ENCODE peak calls at places on chromosome 4, in six cellular contexts. J, X, P, R, I and V are unnamed samples.

GRCh38 chr4:3760346-3760745 is 5.8 kb upstream of the ADRA2C start:
- DNase-seq in J (no peak), X (no peak), P (no peak), R (no peak), I (no peak), V (no peak)

GRCh38 chr4:123673971-123674370 is 277.4 kb downstream of the SPRY1 start:
- DNase-seq in J (no peak), X (no peak), P (no peak), R (no peak), I (no peak), V (no peak)

GRCh38 chr4:77443941-77444340 is 161.7 kb upstream of the CXCL13 start:
- DNase-seq in J (no peak), X (no peak), P (no peak), R (no peak), I (no peak), V (no peak)

GRCh38 chr4:94974773-94975172 is 217.0 kb downstream of the BMPR1B start:
- DNase-seq in J (no peak), X (no peak), P (no peak), R (no peak), I (no peak), V (no peak)

GRCh38 chr4:176587920-176588319 is 204.8 kb downstream of the VEGFC start:
- DNase-seq in J (no peak), X (no peak), P (no peak), R (no peak), I (no peak), V (no peak)

GRCh38 chr4:30068234-30068633 is 651.9 kb upstream of the PCDH7 start:
- DNase-seq in J (no peak), X (no peak), P (no peak), R (no peak), I (peak), V (no peak)

GRCh38 chr4:30537462-30537861 is 182.7 kb upstream of the PCDH7 start:
- DNase-seq in J (peak), X (no peak), P (peak), R (no peak), I (no peak), V (no peak)

GRCh38 chr4:23882976-23883531 is 6.8 kb downstream of the PPARGC1A start:
- DNase-seq in J (no peak), X (no peak), P (no peak), R (no peak), I (no peak), V (no peak)

GRCh38 chr4:73069338-73070071 is at the start of gene COX18:
- DNase-seq in J (peak), X (peak), P (peak), R (peak), I (peak), V (peak)

GRCh38 chr4:56764775-56765174 is 56.7 kb downstream of the SPINK2 start:
- DNase-seq in J (peak), X (no peak), P (no peak), R (no peak), I (no peak), V (no peak)

GRCh38 chr4:110753461-110753860 is 130.6 kb upstream of the PITX2 start:
- DNase-seq in J (no peak), X (no peak), P (no peak), R (no peak), I (no peak), V (no peak)

GRCh38 chr4:8063974-8064563 is 94.5 kb downstream of the ABLIM2 start:
- DNase-seq in J (no peak), X (no peak), P (no peak), R (no peak), I (no peak), V (no peak)

GRCh38 chr4:37725718-37726117 is 39.5 kb upstream of the RELL1 start:
- DNase-seq in J (no peak), X (no peak), P (no peak), R (no peak), I (no peak), V (no peak)

GRCh38 chr4:128979934-128980333 is 113.4 kb downstream of the SCLT1 start:
- DNase-seq in J (peak), X (no peak), P (peak), R (no peak), I (peak), V (no peak)

GRCh38 chr4:107780665-107781064 is 44.1 kb upstream of the SGMS2 start:
- DNase-seq in J (no peak), X (no peak), P (no peak), R (no peak), I (no peak), V (no peak)

GRCh38 chr4:40840985-40841571 is 91.3 kb downstream of the NSUN7 start:
- DNase-seq in J (peak), X (peak), P (peak), R (no peak), I (peak), V (peak)

GRCh38 chr4:13548059-13548983 is 4.0 kb upstream of the NKX3-2 start:
- DNase-seq in J (no peak), X (no peak), P (no peak), R (no peak), I (no peak), V (no peak)

GRCh38 chr4:139316733-139317132 is 14.5 kb upstream of the NDUFC1 start:
- DNase-seq in J (no peak), X (no peak), P (no peak), R (no peak), I (no peak), V (no peak)

GRCh38 chr4:71375494-71375893 is 36.7 kb downstream of the SLC4A4 start:
- DNase-seq in J (no peak), X (no peak), P (no peak), R (no peak), I (no peak), V (no peak)

GRCh38 chr4:170008801-170009200 is 17.4 kb downstream of the MFAP3L start:
- DNase-seq in J (no peak), X (no peak), P (no peak), R (no peak), I (no peak), V (no peak)

GRCh38 chr4:176660561-176660960 is 132.2 kb downstream of the VEGFC start:
- DNase-seq in J (no peak), X (no peak), P (no peak), R (no peak), I (no peak), V (no peak)

GRCh38 chr4:101696276-101697010 is 94.1 kb upstream of the BANK1 start:
- DNase-seq in J (no peak), X (no peak), P (no peak), R (no peak), I (no peak), V (no peak)

GRCh38 chr4:88137112-88137511 is 21.3 kb downstream of the ABCG2 start:
- DNase-seq in J (no peak), X (no peak), P (no peak), R (no peak), I (no peak), V (no peak)

GRCh38 chr4:8315343-8316250 is 46.0 kb downstream of the HTRA3 start:
- DNase-seq in J (peak), X (peak), P (peak), R (peak), I (peak), V (peak)

GRCh38 chr4:128793859-128794667 is 15.4 kb upstream of the JADE1 start:
- DNase-seq in J (no peak), X (no peak), P (no peak), R (no peak), I (no peak), V (no peak)

GRCh38 chr4:141207971-141208370 is 12.7 kb upstream of the ZNF330 start:
- DNase-seq in J (no peak), X (no peak), P (no peak), R (no peak), I (no peak), V (no peak)

GRCh38 chr4:184163813-184164212 is 53.9 kb downstream of the ENPP6 start:
- DNase-seq in J (no peak), X (peak), P (no peak), R (no peak), I (peak), V (peak)

GRCh38 chr4:83231620-83232056 is 53.0 kb downstream of the COQ2 start:
- DNase-seq in J (no peak), X (no peak), P (no peak), R (no peak), I (no peak), V (no peak)

GRCh38 chr4:108036252-108036651 is 46.6 kb downstream of the HADH start:
- DNase-seq in J (no peak), X (no peak), P (no peak), R (no peak), I (no peak), V (no peak)

GRCh38 chr4:140944539-140944938 is 188.4 kb upstream of the TBC1D9 start:
- DNase-seq in J (no peak), X (no peak), P (no peak), R (no peak), I (no peak), V (no peak)

GRCh38 chr4:118288097-118288496 is 64.7 kb downstream of the PRSS12 start:
- DNase-seq in J (no peak), X (no peak), P (no peak), R (no peak), I (no peak), V (no peak)

GRCh38 chr4:186946682-186947294 is 223.1 kb upstream of the FAT1 start:
- DNase-seq in J (no peak), X (no peak), P (no peak), R (no peak), I (peak), V (no peak)

GRCh38 chr4:95507147-95507546 is 41.6 kb downstream of the UNC5C start:
- DNase-seq in J (no peak), X (no peak), P (no peak), R (no peak), I (no peak), V (no peak)

GRCh38 chr4:10738826-10739489 is 54.4 kb upstream of the CLNK start:
- DNase-seq in J (no peak), X (no peak), P (no peak), R (no peak), I (no peak), V (no peak)

GRCh38 chr4:147760695-147761094 is 28.8 kb downstream of the ARHGAP10 start:
- DNase-seq in J (no peak), X (no peak), P (no peak), R (no peak), I (peak), V (no peak)

GRCh38 chr4:55947912-55948725 is 626 bp upstream of the CEP135 start:
- DNase-seq in J (peak), X (no peak), P (peak), R (no peak), I (no peak), V (no peak)

GRCh38 chr4:167218022-167218608 is 16.2 kb downstream of the SPOCK3 start:
- DNase-seq in J (no peak), X (no peak), P (no peak), R (no peak), I (no peak), V (peak)